ENCODE peak calls at places on chromosomes 3 and 15, in seven cellular contexts. Y, R, I, C, M, E and H are unnamed samples. For H3K27me3, the result is how much of the 10 kb centered on the place peaks cover.

GRCh38 chr15:100775581-100776185 is 103.9 kb upstream of the ALDH1A3 start:
- DNase-seq in Y (no peak), R (no peak), I (peak), C (no peak), M (no peak), E (no peak), H (peak)

GRCh38 chr3:28295819-28296364 is 52.6 kb upstream of the ZCWPW2 start:
- DNase-seq in Y (no peak), R (no peak), I (no peak), C (no peak), M (no peak), E (no peak), H (no peak)

GRCh38 chr3:34012102-34012461 is 213.7 kb downstream of the PDCD6IP start:
- DNase-seq in Y (no peak), R (no peak), I (peak), C (no peak), M (peak), E (no peak), H (no peak)

GRCh38 chr3:107241217-107241616 is 136.0 kb upstream of the CCDC54 start:
- DNase-seq in Y (peak), R (no peak), I (no peak), C (no peak), M (no peak), E (peak), H (peak)

GRCh38 chr3:196941846-196942225 is 492 bp downstream of the NCBP2 start:
- DNase-seq in Y (peak), R (no peak), I (peak), C (no peak), M (peak), E (no peak), H (peak)

GRCh38 chr3:41683666-41684350 is 278.1 kb downstream of the ULK4 start:
- DNase-seq in Y (no peak), R (peak), I (no peak), C (peak), M (no peak), E (no peak), H (peak)

GRCh38 chr3:143850877-143851276 is 2.6 kb upstream of the SLC9A9 start:
- DNase-seq in Y (no peak), R (no peak), I (no peak), C (no peak), M (no peak), E (no peak), H (no peak)

GRCh38 chr3:39260957-39261356 is 18.9 kb downstream of the CX3CR1 start:
- DNase-seq in Y (peak), R (no peak), I (peak), C (peak), M (peak), E (peak), H (peak)

GRCh38 chr3:149016669-149017541 is 25.6 kb downstream of the GYG1 start:
- DNase-seq in Y (no peak), R (no peak), I (no peak), C (no peak), M (peak), E (no peak), H (no peak)

GRCh38 chr15:75223688-75224087 is 22.0 kb downstream of the C15orf39 start:
- DNase-seq in Y (no peak), R (no peak), I (no peak), C (peak), M (no peak), E (no peak), H (no peak)

GRCh38 chr3:100368421-100368820 is 32.5 kb downstream of the TOMM70 start:
- DNase-seq in Y (no peak), R (no peak), I (no peak), C (no peak), M (no peak), E (no peak), H (no peak)

GRCh38 chr15:80585544-80586018 is 109.5 kb upstream of the ABHD17C start:
- DNase-seq in Y (no peak), R (no peak), I (no peak), C (no peak), M (no peak), E (no peak), H (peak)

GRCh38 chr15:100668321-100668690 is 65.9 kb downstream of the ASB7 start:
- DNase-seq in Y (no peak), R (no peak), I (no peak), C (no peak), M (no peak), E (no peak), H (no peak)

GRCh38 chr3:106611841-106612240 is 743.0 kb upstream of the CBLB start:
- DNase-seq in Y (no peak), R (no peak), I (no peak), C (no peak), M (no peak), E (no peak), H (no peak)

GRCh38 chr15:71096676-71097075 is 18.6 kb upstream of the THSD4 start:
- DNase-seq in Y (no peak), R (no peak), I (no peak), C (no peak), M (peak), E (peak), H (peak)

GRCh38 chr3:33578325-33579180 is 138.3 kb upstream of the UBP1 start:
- DNase-seq in Y (no peak), R (no peak), I (no peak), C (no peak), M (peak), E (no peak), H (no peak)

GRCh38 chr3:148937477-148937876 is 53.9 kb upstream of the GYG1 start:
- DNase-seq in Y (no peak), R (no peak), I (no peak), C (no peak), M (peak), E (no peak), H (no peak)

GRCh38 chr3:354433-354832 is 157.9 kb downstream of the CHL1 start:
- DNase-seq in Y (no peak), R (no peak), I (no peak), C (no peak), M (peak), E (peak), H (peak)

GRCh38 chr3:180626844-180627243 is 24.9 kb downstream of the TTC14 start:
- DNase-seq in Y (no peak), R (no peak), I (no peak), C (no peak), M (no peak), E (no peak), H (no peak)

GRCh38 chr3:180633722-180634121 is 31.8 kb downstream of the TTC14 start:
- DNase-seq in Y (no peak), R (no peak), I (no peak), C (no peak), M (no peak), E (no peak), H (no peak)

GRCh38 chr3:180630360-180630759 is 28.4 kb downstream of the TTC14 start:
- DNase-seq in Y (no peak), R (no peak), I (no peak), C (no peak), M (no peak), E (no peak), H (no peak)

GRCh38 chr3:180631317-180631716 is 29.4 kb downstream of the TTC14 start:
- DNase-seq in Y (no peak), R (no peak), I (no peak), C (no peak), M (no peak), E (no peak), H (no peak)
- TF ChIP-seq CTCF in Y (no peak), R (no peak), I (no peak), C (no peak), M (no peak), E (no peak), H (no peak)

GRCh38 chr3:52531636-52532516 is 1.8 kb downstream of the NT5DC2 start:
- DNase-seq in Y (no peak), R (peak), I (peak), C (no peak), M (no peak), E (no peak), H (no peak)

GRCh38 chr3:52532838-52533622 is 627 bp downstream of the NT5DC2 start:
- DNase-seq in Y (no peak), R (peak), I (peak), C (peak), M (no peak), E (no peak), H (peak)

GRCh38 chr3:52530918-52531635 is 2.6 kb downstream of the NT5DC2 start:
- DNase-seq in Y (no peak), R (peak), I (peak), C (no peak), M (no peak), E (no peak), H (no peak)

GRCh38 chr3:52533623-52534280 is at the start of gene NT5DC2:
- DNase-seq in Y (no peak), R (peak), I (peak), C (peak), M (peak), E (peak), H (peak)

GRCh38 chr3:52532517-52532837 is 1.2 kb downstream of the NT5DC2 start:
- DNase-seq in Y (no peak), R (no peak), I (peak), C (no peak), M (peak), E (no peak), H (no peak)
- H3K4me3 ChIP-seq in Y (peak), R (peak), I (peak), C (peak), M (peak), E (peak), H (peak)

DNA sequence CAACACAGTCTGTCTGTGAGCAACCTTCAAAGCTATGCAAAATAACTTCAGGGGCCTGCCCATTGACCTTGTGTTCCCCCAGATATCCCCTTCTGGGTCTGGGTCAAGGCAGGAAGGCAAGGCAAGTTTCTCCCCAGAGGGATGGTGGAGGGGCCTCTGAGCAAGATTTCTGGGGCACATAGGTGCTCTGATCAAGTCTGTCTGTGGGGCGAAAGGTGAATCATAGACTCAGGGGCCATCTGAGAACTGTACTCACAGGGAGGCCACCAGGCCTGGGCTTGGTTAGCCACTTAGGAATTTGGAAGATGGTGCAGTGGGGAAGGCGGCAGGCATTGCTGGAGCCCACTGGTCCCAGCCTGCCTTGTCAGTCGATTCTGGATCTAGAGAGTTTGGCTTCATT is 92.4 kb downstream of the MINAR1 start:
- DNase-seq in Y (no peak), R (no peak), I (no peak), C (no peak), M (no peak), E (no peak), H (no peak)
- H3K27me3 ChIP-seq in Y (under half), R (under half), I (under half), C (under half), M (under half), E (under half), H (under half)

GRCh38 chr3:193972816-193973215 is 163.1 kb upstream of the HES1 start:
- DNase-seq in Y (no peak), R (no peak), I (no peak), C (no peak), M (no peak), E (no peak), H (no peak)

GRCh38 chr3:193975072-193975535 is 160.8 kb upstream of the HES1 start:
- DNase-seq in Y (no peak), R (no peak), I (no peak), C (no peak), M (no peak), E (no peak), H (no peak)

GRCh38 chr3:193974591-193974990 is 161.4 kb upstream of the HES1 start:
- DNase-seq in Y (no peak), R (no peak), I (no peak), C (no peak), M (peak), E (no peak), H (no peak)

GRCh38 chr3:193971268-193971751 is 164.6 kb upstream of the HES1 start:
- DNase-seq in Y (peak), R (no peak), I (no peak), C (no peak), M (peak), E (peak), H (peak)

GRCh38 chr3:193974147-193974546 is 161.8 kb upstream of the HES1 start:
- DNase-seq in Y (no peak), R (no peak), I (no peak), C (no peak), M (peak), E (no peak), H (no peak)
- TF ChIP-seq CTCF in Y (no peak), R (no peak), I (no peak), C (no peak), M (no peak), E (no peak), H (no peak)

GRCh38 chr15:72197045-72197459 is 535 bp downstream of the GRAMD2A start:
- DNase-seq in Y (no peak), R (no peak), I (no peak), C (no peak), M (no peak), E (no peak), H (no peak)

GRCh38 chr15:72198410-72199270 is 1.1 kb upstream of the GRAMD2A start:
- DNase-seq in Y (peak), R (no peak), I (no peak), C (no peak), M (no peak), E (no peak), H (no peak)

GRCh38 chr15:72197460-72198409 is at the start of gene GRAMD2A:
- DNase-seq in Y (peak), R (peak), I (no peak), C (no peak), M (no peak), E (no peak), H (peak)

GRCh38 chr15:72195101-72195511 is 2.5 kb downstream of the GRAMD2A start:
- DNase-seq in Y (peak), R (no peak), I (no peak), C (no peak), M (no peak), E (no peak), H (no peak)

GRCh38 chr15:72196409-72197044 is 1.1 kb downstream of the GRAMD2A start:
- DNase-seq in Y (no peak), R (no peak), I (no peak), C (no peak), M (no peak), E (no peak), H (no peak)
- H3K4me3 ChIP-seq in Y (peak), R (no peak), I (no peak), C (no peak), M (no peak), E (peak), H (no peak)